ENCODE peak calls at places on chromosomes 1 and 21, in four cellular contexts. X is GM23248, O is breast epithelium, N is dorsolateral prefrontal cortex. F is an unnamed sample.

GRCh38 chr1:231338270-231339128 is at the start of gene SPRTN:
- DNase-seq in X (peak; percentile 49), O (no peak), N (no peak), F (no peak)

GRCh38 chr1:225437710-225438437 is 10.0 kb upstream of the LBR start:
- DNase-seq in X (peak; percentile 48), O (no peak), N (no peak), F (peak; percentile 36)

GRCh38 chr21:34912022-34912933 is 136.8 kb downstream of the RUNX1 start:
- DNase-seq in X (peak; percentile 20), O (no peak), N (no peak), F (peak; percentile 15)

GRCh38 chr1:230212405-230212936 is 145.4 kb downstream of the GALNT2 start:
- DNase-seq in X (no peak), O (no peak), N (no peak), F (no peak)

GRCh38 chr1:24541711-24542346 is 14.1 kb upstream of the NCMAP start:
- DNase-seq in X (no peak), O (no peak), N (no peak), F (no peak)

GRCh38 chr1:177131723-177132122 is 32.8 kb downstream of the ASTN1 start:
- DNase-seq in X (no peak), O (no peak), N (no peak), F (no peak)

GRCh38 chr1:47651311-47652089 is 213.7 kb downstream of the FOXD2 start:
- DNase-seq in X (no peak), O (no peak), N (no peak), F (no peak)

GRCh38 chr1:116921301-116921885 is 11.7 kb downstream of the PTGFRN start:
- DNase-seq in X (peak; percentile 75), O (no peak), N (no peak), F (peak; percentile 56)

GRCh38 chr1:210568631-210569030 is 239.9 kb downstream of the HHAT start:
- DNase-seq in X (no peak), O (no peak), N (no peak), F (no peak)

GRCh38 chr1:117116784-117117130 is 4.8 kb downstream of the TRIM45 start:
- DNase-seq in X (no peak), O (no peak), N (no peak), F (no peak)

GRCh38 chr1:162406811-162407210 is 5.1 kb downstream of the SH2D1B start:
- DNase-seq in X (peak; percentile 24), O (no peak), N (no peak), F (no peak)

GRCh38 chr1:209307836-209308235 is 275.7 kb upstream of the CAMK1G start:
- DNase-seq in X (no peak), O (no peak), N (no peak), F (no peak)

GRCh38 chr1:108665047-108665446 is 4.2 kb upstream of the HENMT1 start:
- DNase-seq in X (no peak), O (no peak), N (no peak), F (no peak)

GRCh38 chr1:19688041-19688842 is 23.6 kb downstream of the HTR6 start:
- DNase-seq in X (no peak), O (no peak), N (no peak), F (no peak)

GRCh38 chr21:37845535-37845934 is 70.7 kb downstream of the KCNJ6 start:
- DNase-seq in X (no peak), O (no peak), N (no peak), F (no peak)

GRCh38 chr21:42818328-42818749 is 61.0 kb downstream of the WDR4 start:
- DNase-seq in X (peak; percentile 73), O (peak; percentile 66), N (no peak), F (peak; percentile 66)

GRCh38 chr1:167720965-167721616 is 691 bp upstream of the MPZL1 start:
- DNase-seq in X (peak; percentile 80), O (no peak), N (peak; percentile 45), F (peak; percentile 67)

GRCh38 chr1:204706838-204707509 is 21.4 kb upstream of the LRRN2 start:
- DNase-seq in X (no peak), O (no peak), N (peak; percentile 47), F (no peak)

GRCh38 chr1:36520771-36521420 is 38.2 kb upstream of the CSF3R start:
- DNase-seq in X (no peak), O (peak; percentile 53), N (no peak), F (no peak)

GRCh38 chr1:219385786-219386427 is 212.2 kb downstream of the LYPLAL1 start:
- DNase-seq in X (peak; percentile 69), O (no peak), N (no peak), F (peak; percentile 65)

GRCh38 chr1:229254910-229255541 is 15.9 kb upstream of the RAB4A start:
- DNase-seq in X (peak; percentile 37), O (no peak), N (no peak), F (peak; percentile 53)

GRCh38 chr1:162081316-162081715 is 11.8 kb downstream of the NOS1AP start:
- DNase-seq in X (no peak), O (no peak), N (no peak), F (no peak)

GRCh38 chr1:111878649-111879048 is 110.8 kb downstream of the KCND3 start:
- DNase-seq in X (no peak), O (no peak), N (no peak), F (peak; percentile 69)

GRCh38 chr1:245441699-245442098 is 286.9 kb downstream of the KIF26B start:
- DNase-seq in X (peak; percentile 68), O (no peak), N (no peak), F (no peak)

GRCh38 chr1:52243221-52243987 is 101.5 kb downstream of the ZFYVE9 start:
- DNase-seq in X (no peak), O (no peak), N (no peak), F (peak; percentile 9)

GRCh38 chr1:220487297-220487820 is 40.6 kb upstream of the MARK1 start:
- DNase-seq in X (peak; percentile 67), O (no peak), N (no peak), F (peak; percentile 85)

GRCh38 chr1:247243738-247244137 is 12.1 kb upstream of the VN1R5 start:
- DNase-seq in X (no peak), O (no peak), N (no peak), F (no peak)

GRCh38 chr1:72066431-72066830 is 215.9 kb downstream of the NEGR1 start:
- DNase-seq in X (peak; percentile 8), O (no peak), N (no peak), F (no peak)

DNA sequence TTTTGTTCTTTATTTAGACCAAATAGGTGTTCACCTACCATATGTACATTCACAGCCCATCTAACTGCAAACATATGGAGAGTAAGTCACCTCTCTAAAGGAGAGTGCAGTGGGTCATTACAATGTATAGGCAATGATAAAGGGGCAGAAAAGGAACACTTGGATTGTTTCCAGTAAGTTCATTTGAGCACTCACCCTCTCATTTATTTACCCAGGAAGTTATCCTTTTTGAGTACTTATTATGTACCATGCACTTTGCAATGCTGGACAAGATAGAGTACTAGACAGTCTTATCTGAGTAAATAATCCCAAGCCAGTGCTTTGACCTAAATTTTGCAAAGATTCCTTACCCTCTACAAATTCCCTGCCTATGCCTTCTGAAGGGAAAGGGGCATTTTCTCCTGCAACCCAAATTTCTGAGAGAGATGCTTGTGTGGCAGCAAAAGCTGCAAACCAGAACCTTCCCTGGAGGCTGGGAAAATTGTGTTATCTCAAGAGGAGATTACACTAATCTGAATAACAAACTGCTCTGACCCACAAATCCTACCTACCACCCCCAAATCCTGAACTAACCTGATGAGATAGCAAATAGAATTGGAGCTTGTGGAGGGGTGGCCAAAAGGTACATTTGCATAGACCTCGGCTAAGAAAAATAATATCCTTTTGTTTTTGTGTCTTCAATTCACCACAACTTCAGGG is 18.6 kb upstream of the RGS8 start:
- DNase-seq in X (no peak), O (no peak), N (no peak), F (no peak)
- H3K4me3 ChIP-seq in X (no peak overlapping the region), O (no peak overlapping the region), N (no peak overlapping the region), F (no peak overlapping the region)

GRCh38 chr1:115838805-115839705 is 1.9 kb downstream of the NHLH2 start:
- DNase-seq in X (peak; percentile 59), O (no peak), N (no peak), F (peak; percentile 85)
- H3K4me3 ChIP-seq in X (peak overlapping the region; percentile 51), O (peak overlapping the region; percentile 63), N (peak overlapping the region; percentile 62), F (peak overlapping the region; percentile 51)

GRCh38 chr1:1349256-1350012 is at the start of gene DVL1:
- DNase-seq in X (peak; percentile 90), O (no peak), N (no peak), F (peak; percentile 58)
- H3K4me3 ChIP-seq in X (peak within 1 kb of the TSS; percentile 80), O (peak within 1 kb of the TSS; percentile 99), N (peak within 1 kb of the TSS; percentile 82), F (peak within 1 kb of the TSS; percentile 73)

DNA sequence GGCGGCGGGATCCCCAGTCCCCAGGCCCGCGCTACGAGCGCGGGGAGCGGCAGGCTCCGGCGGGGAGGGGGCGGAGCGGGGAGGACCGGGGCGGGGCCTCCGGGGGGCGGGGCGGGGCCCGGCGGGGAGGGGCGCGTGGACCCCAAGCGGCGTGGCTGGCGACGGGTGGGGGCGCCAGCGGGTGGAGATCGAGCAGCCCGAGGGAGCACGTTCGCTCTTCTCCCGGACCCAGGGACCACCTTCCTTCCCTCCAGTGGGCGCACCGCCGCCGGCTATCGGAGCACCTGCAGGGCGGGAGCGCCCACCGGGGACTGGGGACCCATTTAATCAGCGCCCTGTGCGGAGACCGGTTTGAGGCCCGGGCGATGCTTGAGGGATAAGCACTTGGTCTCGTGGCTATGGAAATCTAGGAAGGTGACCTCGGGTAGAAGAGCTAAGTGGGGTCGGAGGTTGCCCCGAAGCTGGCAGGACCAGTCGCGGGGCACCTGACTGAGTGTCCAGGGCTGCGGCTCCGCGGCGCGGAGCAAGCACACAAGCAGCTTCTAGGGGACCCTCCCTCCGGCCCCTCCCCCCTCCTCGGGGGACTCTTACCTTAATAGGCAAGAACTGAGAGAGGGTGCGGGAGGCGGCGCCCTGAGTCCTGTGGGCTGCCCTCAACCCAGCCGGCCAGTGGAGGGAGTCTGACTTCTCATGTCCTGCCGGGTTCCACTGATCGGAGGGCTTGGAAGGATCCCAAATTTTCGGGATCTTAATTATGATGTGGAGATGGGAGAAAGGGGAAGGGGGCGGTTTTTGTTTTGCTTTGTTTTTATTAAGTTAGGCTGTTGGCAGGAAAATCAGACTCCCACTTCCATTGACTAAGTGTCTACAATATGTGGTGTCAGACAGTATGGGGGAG is at the start of gene TSPAN2:
- DNase-seq in X (peak; percentile 77), O (peak; percentile 60), N (no peak), F (no peak)
- H3K4me3 ChIP-seq in X (peak within 1 kb of the TSS; percentile 78), O (peak within 1 kb of the TSS; percentile 73), N (peak within 1 kb of the TSS; percentile 65), F (peak within 1 kb of the TSS; percentile 46)

DNA sequence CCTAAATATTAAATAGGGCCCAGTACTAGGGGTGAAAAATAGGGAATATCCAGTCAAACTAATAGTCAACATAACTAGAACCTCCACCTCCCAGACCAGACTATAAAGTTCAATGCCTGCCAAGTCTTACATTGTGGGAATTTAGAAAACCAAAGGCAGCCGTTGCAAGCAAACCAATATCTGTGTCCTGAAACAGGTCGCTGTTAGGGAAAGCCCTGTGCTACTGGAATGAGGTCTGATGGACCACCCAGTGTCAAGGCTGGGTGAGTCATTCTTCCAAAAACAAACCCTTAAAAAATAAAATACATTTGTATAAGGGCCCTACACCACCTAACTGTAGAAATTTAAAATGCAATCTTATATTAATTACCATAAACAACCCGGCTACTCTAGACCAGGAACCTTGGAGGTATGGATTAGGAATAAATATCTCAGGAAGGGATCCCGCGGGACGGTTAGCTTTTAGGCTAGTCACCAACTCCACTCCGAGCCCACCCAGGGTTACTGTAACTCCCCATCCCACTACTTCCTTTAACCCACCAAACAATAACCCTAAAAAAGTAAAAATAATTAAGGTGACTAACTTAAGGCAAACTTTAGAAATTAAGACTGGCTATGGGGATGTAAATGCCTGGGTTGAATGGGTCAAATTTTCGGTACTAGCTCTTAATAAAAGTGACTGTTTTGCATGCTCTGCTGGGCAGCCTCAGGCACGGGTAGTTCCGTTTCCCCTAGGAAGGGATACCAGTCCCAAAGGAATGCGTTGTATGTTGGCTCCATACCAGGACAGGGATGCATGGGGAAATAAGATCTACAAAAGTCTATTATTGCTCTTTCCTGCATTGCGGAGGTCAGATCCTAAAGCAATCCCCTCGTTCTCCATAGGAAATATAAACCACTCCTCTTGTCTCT is 65.4 kb upstream of the TLR5 start:
- DNase-seq in X (no peak), O (no peak), N (no peak), F (peak; percentile 26)
- H3K4me3 ChIP-seq in X (no peak overlapping the region), O (no peak overlapping the region), N (no peak overlapping the region), F (no peak overlapping the region)